ENCODE peak calls at places on chromosomes 4 and X, in seven cellular contexts. One of them, this sample, is unnamed.

GRCh38 chr4:119113033-119113655 is 22.5 kb upstream of the MYOZ2 start:
- DNase-seq in C1 segment of cervical spinal cord: no peak
- DNase-seq in AG04450: peak
- DNase-seq in LHCN-M2: peak
- DNase-seq in posterior vena cava: no peak
- DNase-seq in AML-193: peak
- DNase-seq in activated naive CD8-positive, alpha-beta T cell treated with anti-CD3 and anti-CD28 coated beads, Interleukin-2, amount 50 U/mL, for 24 hours: no peak
- DNase-seq in this sample: peak

GRCh38 chrX:49247346-49247745 is 12.1 kb downstream of the CCDC22 start:
- DNase-seq in C1 segment of cervical spinal cord: no peak
- DNase-seq in AG04450: no peak
- DNase-seq in LHCN-M2: no peak
- DNase-seq in posterior vena cava: no peak
- DNase-seq in AML-193: no peak
- DNase-seq in activated naive CD8-positive, alpha-beta T cell treated with anti-CD3 and anti-CD28 coated beads, Interleukin-2, amount 50 U/mL, for 24 hours: no peak
- DNase-seq in this sample: no peak

GRCh38 chrX:37476571-37477188 is 94.8 kb upstream of the LANCL3 start:
- DNase-seq in C1 segment of cervical spinal cord: no peak
- DNase-seq in AG04450: no peak
- DNase-seq in LHCN-M2: no peak
- DNase-seq in posterior vena cava: no peak
- DNase-seq in AML-193: no peak
- DNase-seq in activated naive CD8-positive, alpha-beta T cell treated with anti-CD3 and anti-CD28 coated beads, Interleukin-2, amount 50 U/mL, for 24 hours: no peak
- DNase-seq in this sample: no peak

GRCh38 chrX:117305168-117305766 is 811.3 kb downstream of the KLHL13 start:
- DNase-seq in C1 segment of cervical spinal cord: no peak
- DNase-seq in AG04450: no peak
- DNase-seq in LHCN-M2: no peak
- DNase-seq in posterior vena cava: no peak
- DNase-seq in AML-193: no peak
- DNase-seq in activated naive CD8-positive, alpha-beta T cell treated with anti-CD3 and anti-CD28 coated beads, Interleukin-2, amount 50 U/mL, for 24 hours: no peak
- DNase-seq in this sample: no peak

GRCh38 chrX:23493941-23494374 is 159.3 kb downstream of the PTCHD1 start:
- DNase-seq in C1 segment of cervical spinal cord: no peak
- DNase-seq in AG04450: no peak
- DNase-seq in LHCN-M2: peak
- DNase-seq in posterior vena cava: no peak
- DNase-seq in AML-193: no peak
- DNase-seq in activated naive CD8-positive, alpha-beta T cell treated with anti-CD3 and anti-CD28 coated beads, Interleukin-2, amount 50 U/mL, for 24 hours: peak
- DNase-seq in this sample: peak

GRCh38 chr4:84878090-84878489 is 88.4 kb downstream of the WDFY3 start:
- DNase-seq in C1 segment of cervical spinal cord: no peak
- DNase-seq in AG04450: peak
- DNase-seq in LHCN-M2: peak
- DNase-seq in posterior vena cava: no peak
- DNase-seq in AML-193: no peak
- DNase-seq in activated naive CD8-positive, alpha-beta T cell treated with anti-CD3 and anti-CD28 coated beads, Interleukin-2, amount 50 U/mL, for 24 hours: no peak
- DNase-seq in this sample: peak

GRCh38 chr4:56004235-56004634 is 55.5 kb downstream of the CEP135 start:
- DNase-seq in C1 segment of cervical spinal cord: no peak
- DNase-seq in AG04450: no peak
- DNase-seq in LHCN-M2: no peak
- DNase-seq in posterior vena cava: no peak
- DNase-seq in AML-193: no peak
- DNase-seq in activated naive CD8-positive, alpha-beta T cell treated with anti-CD3 and anti-CD28 coated beads, Interleukin-2, amount 50 U/mL, for 24 hours: no peak
- DNase-seq in this sample: no peak

GRCh38 chr4:129808242-129808641 is 712.3 kb downstream of the C4orf33 start:
- DNase-seq in C1 segment of cervical spinal cord: no peak
- DNase-seq in AG04450: no peak
- DNase-seq in LHCN-M2: no peak
- DNase-seq in posterior vena cava: no peak
- DNase-seq in AML-193: no peak
- DNase-seq in activated naive CD8-positive, alpha-beta T cell treated with anti-CD3 and anti-CD28 coated beads, Interleukin-2, amount 50 U/mL, for 24 hours: no peak
- DNase-seq in this sample: no peak

GRCh38 chr4:186067757-186068385 is 1.1 kb upstream of the TLR3 start:
- DNase-seq in C1 segment of cervical spinal cord: peak
- DNase-seq in AG04450: no peak
- DNase-seq in LHCN-M2: peak
- DNase-seq in posterior vena cava: no peak
- DNase-seq in AML-193: peak
- DNase-seq in activated naive CD8-positive, alpha-beta T cell treated with anti-CD3 and anti-CD28 coated beads, Interleukin-2, amount 50 U/mL, for 24 hours: peak
- DNase-seq in this sample: peak

GRCh38 chr4:176841730-176842129 is 49.0 kb upstream of the VEGFC start:
- DNase-seq in C1 segment of cervical spinal cord: no peak
- DNase-seq in AG04450: peak
- DNase-seq in LHCN-M2: peak
- DNase-seq in posterior vena cava: no peak
- DNase-seq in AML-193: no peak
- DNase-seq in activated naive CD8-positive, alpha-beta T cell treated with anti-CD3 and anti-CD28 coated beads, Interleukin-2, amount 50 U/mL, for 24 hours: no peak
- DNase-seq in this sample: no peak

GRCh38 chrX:51742586-51742985 is 656 bp upstream of the GSPT2 start:
- DNase-seq in C1 segment of cervical spinal cord: no peak
- DNase-seq in AG04450: no peak
- DNase-seq in LHCN-M2: no peak
- DNase-seq in posterior vena cava: no peak
- DNase-seq in AML-193: no peak
- DNase-seq in activated naive CD8-positive, alpha-beta T cell treated with anti-CD3 and anti-CD28 coated beads, Interleukin-2, amount 50 U/mL, for 24 hours: no peak
- DNase-seq in this sample: no peak

GRCh38 chrX:10722804-10723364 is 102.5 kb upstream of the MID1 start:
- DNase-seq in C1 segment of cervical spinal cord: peak
- DNase-seq in AG04450: peak
- DNase-seq in LHCN-M2: peak
- DNase-seq in posterior vena cava: no peak
- DNase-seq in AML-193: peak
- DNase-seq in activated naive CD8-positive, alpha-beta T cell treated with anti-CD3 and anti-CD28 coated beads, Interleukin-2, amount 50 U/mL, for 24 hours: peak
- DNase-seq in this sample: peak

GRCh38 chr4:33518852-33519251 is 2725.5 kb downstream of the ARAP2 start:
- DNase-seq in C1 segment of cervical spinal cord: no peak
- DNase-seq in AG04450: no peak
- DNase-seq in LHCN-M2: no peak
- DNase-seq in posterior vena cava: no peak
- DNase-seq in AML-193: no peak
- DNase-seq in activated naive CD8-positive, alpha-beta T cell treated with anti-CD3 and anti-CD28 coated beads, Interleukin-2, amount 50 U/mL, for 24 hours: no peak
- DNase-seq in this sample: no peak

GRCh38 chr4:141347738-141348524 is 127.2 kb downstream of the ZNF330 start:
- DNase-seq in C1 segment of cervical spinal cord: no peak
- DNase-seq in AG04450: no peak
- DNase-seq in LHCN-M2: no peak
- DNase-seq in posterior vena cava: no peak
- DNase-seq in AML-193: peak
- DNase-seq in activated naive CD8-positive, alpha-beta T cell treated with anti-CD3 and anti-CD28 coated beads, Interleukin-2, amount 50 U/mL, for 24 hours: no peak
- DNase-seq in this sample: no peak

GRCh38 chr4:5568931-5569330 is 139.4 kb downstream of the EVC2 start:
- DNase-seq in C1 segment of cervical spinal cord: no peak
- DNase-seq in AG04450: no peak
- DNase-seq in LHCN-M2: no peak
- DNase-seq in posterior vena cava: no peak
- DNase-seq in AML-193: no peak
- DNase-seq in activated naive CD8-positive, alpha-beta T cell treated with anti-CD3 and anti-CD28 coated beads, Interleukin-2, amount 50 U/mL, for 24 hours: no peak
- DNase-seq in this sample: no peak

GRCh38 chrX:74467656-74468055 is 46.4 kb downstream of the SLC16A2 start:
- DNase-seq in C1 segment of cervical spinal cord: no peak
- DNase-seq in AG04450: no peak
- DNase-seq in LHCN-M2: peak
- DNase-seq in posterior vena cava: no peak
- DNase-seq in AML-193: no peak
- DNase-seq in activated naive CD8-positive, alpha-beta T cell treated with anti-CD3 and anti-CD28 coated beads, Interleukin-2, amount 50 U/mL, for 24 hours: no peak
- DNase-seq in this sample: peak